ENCODE peak calls at places on chromosomes 16 and 17, in nine cellular contexts. I is HCT116, N is LNCaP clone FGC, M is neural progenitor cell, X is ovary, K is A549, L is body of pancreas, G is GM12864, D is PC-3. S is an unnamed sample.

GRCh38 chr17:28338056-28338768 is 2.7 kb downstream of the TNFAIP1 start:
- DNase-seq in I (no peak), N (no peak), M (no peak), X (no peak), K (no peak), L (no peak), G (no peak), D (peak), S (no peak)

GRCh38 chr17:29929006-29929543 is 953 bp downstream of the SSH2 start:
- DNase-seq in I (no peak), N (no peak), M (peak), X (no peak), K (no peak), L (peak), G (no peak), D (peak), S (peak)

GRCh38 chr16:3456374-3456773 is 12.9 kb downstream of the NAA60 start:
- DNase-seq in I (no peak), N (no peak), M (no peak), X (no peak), K (no peak), L (peak), G (no peak), D (no peak), S (peak)

GRCh38 chr17:7745748-7746470 is 28.4 kb downstream of the DNAH2 start:
- DNase-seq in I (peak), N (no peak), M (no peak), X (peak), K (peak), L (peak), G (no peak), D (peak), S (no peak)

GRCh38 chr17:10058924-10059683 is 139.3 kb downstream of the GAS7 start:
- DNase-seq in I (no peak), N (no peak), M (no peak), X (no peak), K (no peak), L (no peak), G (no peak), D (no peak), S (no peak)

GRCh38 chr16:69187387-69187890 is 475 bp downstream of the SNTB2 start:
- DNase-seq in I (no peak), N (no peak), M (peak), X (peak), K (peak), L (peak), G (no peak), D (peak), S (peak)

GRCh38 chr16:57700801-57701551 is 6.4 kb downstream of the DRC7 start:
- DNase-seq in I (no peak), N (no peak), M (peak), X (no peak), K (no peak), L (no peak), G (no peak), D (no peak), S (peak)

GRCh38 chr17:41910701-41911391 is 7.9 kb downstream of the ACLY start:
- DNase-seq in I (no peak), N (no peak), M (no peak), X (no peak), K (peak), L (peak), G (no peak), D (peak), S (no peak)

GRCh38 chr16:78553268-78554044 is 454.0 kb downstream of the WWOX start:
- DNase-seq in I (no peak), N (no peak), M (no peak), X (no peak), K (no peak), L (no peak), G (no peak), D (no peak), S (no peak)

GRCh38 chr17:8223356-8224063 is 13.1 kb upstream of the AURKB start:
- DNase-seq in I (no peak), N (no peak), M (peak), X (peak), K (peak), L (peak), G (peak), D (peak), S (peak)

GRCh38 chr16:20674684-20675487 is 22.6 kb downstream of the ACSM1 start:
- DNase-seq in I (no peak), N (no peak), M (peak), X (peak), K (no peak), L (peak), G (no peak), D (no peak), S (peak)

GRCh38 chr17:69430488-69430887 is 16.0 kb downstream of the MAP2K6 start:
- DNase-seq in I (no peak), N (no peak), M (no peak), X (no peak), K (no peak), L (no peak), G (no peak), D (no peak), S (peak)

GRCh38 chr17:50165867-50166517 is at the start of gene SGCA:
- DNase-seq in I (no peak), N (no peak), M (no peak), X (no peak), K (no peak), L (no peak), G (no peak), D (no peak), S (no peak)

GRCh38 chr17:50168319-50168718 is 2.5 kb downstream of the SGCA start:
- DNase-seq in I (no peak), N (no peak), M (no peak), X (no peak), K (no peak), L (no peak), G (no peak), D (no peak), S (no peak)

GRCh38 chr17:50169121-50169764 is 3.4 kb downstream of the SGCA start:
- DNase-seq in I (peak), N (no peak), M (peak), X (peak), K (peak), L (peak), G (no peak), D (peak), S (peak)

GRCh38 chr17:50166518-50167181 is 845 bp downstream of the SGCA start:
- DNase-seq in I (no peak), N (no peak), M (no peak), X (no peak), K (no peak), L (no peak), G (no peak), D (no peak), S (no peak)

DNA sequence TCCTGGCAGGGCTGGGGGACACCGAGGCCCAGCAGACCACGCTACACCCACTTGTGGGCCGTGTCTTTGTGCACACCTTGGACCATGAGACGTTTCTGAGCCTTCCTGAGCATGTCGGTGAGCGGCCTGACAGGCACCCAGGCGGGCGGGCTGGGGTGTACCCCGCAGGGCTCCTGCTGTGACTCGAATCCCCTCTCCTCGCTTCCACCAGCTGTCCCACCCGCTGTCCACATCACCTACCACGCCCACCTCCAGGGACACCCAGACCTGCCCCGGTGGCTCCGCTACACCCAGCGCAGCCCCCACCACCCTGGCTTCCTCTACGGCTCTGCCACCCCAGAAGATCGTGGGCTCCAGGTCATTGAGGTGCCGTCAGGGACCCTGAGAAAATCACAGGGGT is 1.6 kb downstream of the SGCA start:
- DNase-seq in I (no peak), N (no peak), M (no peak), X (no peak), K (no peak), L (no peak), G (no peak), D (no peak), S (no peak)
- H3K4me3 ChIP-seq in I (no peak), N (no peak), M (no peak), X (no peak), K (no peak), L (no peak), G (no peak), D (no peak), S (no peak)

DNA sequence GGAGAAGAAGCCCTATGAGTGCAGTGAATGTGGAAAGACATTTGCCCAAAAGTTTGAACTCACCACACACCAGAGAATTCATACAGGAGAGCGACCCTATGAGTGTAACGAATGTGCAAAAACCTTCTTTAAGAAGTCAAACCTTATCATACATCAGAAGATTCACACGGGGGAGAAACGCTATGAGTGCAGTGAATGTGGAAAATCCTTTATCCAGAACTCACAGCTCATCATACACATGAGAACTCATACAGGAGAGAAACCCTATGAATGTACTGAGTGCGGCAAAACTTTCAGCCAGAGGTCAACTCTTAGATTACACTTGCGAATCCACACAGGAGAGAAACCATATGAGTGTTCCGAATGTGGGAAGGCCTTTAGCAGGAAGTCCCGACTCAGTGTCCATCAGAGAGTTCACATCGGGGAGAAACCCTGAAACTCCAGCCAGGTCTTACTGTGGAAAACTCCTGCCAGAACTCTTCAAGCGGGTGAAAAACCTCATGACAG is 21.6 kb downstream of the ZFP1 start:
- DNase-seq in I (no peak), N (no peak), M (no peak), X (no peak), K (no peak), L (no peak), G (no peak), D (no peak), S (no peak)
- TF ChIP-seq CTCF in I (no peak), N (no peak), M (no peak), X (no peak), K (no peak), L (no peak), G (no peak), D (no peak), S (no peak)

DNA sequence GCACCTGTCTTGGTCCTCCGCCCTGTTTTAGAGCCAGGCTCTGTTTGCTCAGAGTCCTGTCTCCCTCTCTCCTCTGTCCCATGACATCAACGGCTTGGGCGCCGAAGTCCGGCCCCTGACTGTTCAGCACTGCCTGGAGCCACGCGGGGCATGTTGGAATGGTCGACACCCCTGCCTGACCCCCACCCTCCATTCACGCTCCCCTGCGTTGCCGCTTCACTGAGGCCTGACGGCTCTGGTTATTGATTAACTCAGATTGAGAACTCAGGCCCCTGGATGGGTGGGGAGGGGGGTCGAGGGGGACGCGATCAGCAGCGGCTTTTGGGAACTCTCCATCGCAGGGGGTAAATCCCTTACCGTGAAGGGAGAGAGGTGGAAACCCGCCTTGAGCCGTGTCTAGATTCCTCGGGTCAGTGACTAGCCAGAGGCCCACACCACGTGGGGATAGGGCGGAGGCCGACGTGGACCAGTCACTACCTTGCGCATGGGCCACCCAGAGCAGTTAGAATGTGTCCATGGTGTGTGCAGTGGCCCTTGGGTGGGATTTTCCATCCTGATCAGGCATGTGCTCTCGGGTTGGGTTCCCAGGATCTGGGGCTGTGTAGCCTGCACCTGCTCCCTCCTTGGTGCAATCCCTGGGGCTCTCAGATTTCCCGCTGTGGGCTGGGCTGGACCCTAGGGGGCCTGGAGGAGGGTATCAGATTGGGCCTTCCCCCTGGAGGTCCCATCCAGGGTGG is 1.0 kb downstream of the SMTNL2 start:
- DNase-seq in I (no peak), N (no peak), M (peak), X (no peak), K (no peak), L (no peak), G (no peak), D (no peak), S (peak)
- H3K4me3 ChIP-seq in I (peak), N (no peak), M (peak), X (peak), K (peak), L (no peak), G (no peak), D (no peak), S (peak)

DNA sequence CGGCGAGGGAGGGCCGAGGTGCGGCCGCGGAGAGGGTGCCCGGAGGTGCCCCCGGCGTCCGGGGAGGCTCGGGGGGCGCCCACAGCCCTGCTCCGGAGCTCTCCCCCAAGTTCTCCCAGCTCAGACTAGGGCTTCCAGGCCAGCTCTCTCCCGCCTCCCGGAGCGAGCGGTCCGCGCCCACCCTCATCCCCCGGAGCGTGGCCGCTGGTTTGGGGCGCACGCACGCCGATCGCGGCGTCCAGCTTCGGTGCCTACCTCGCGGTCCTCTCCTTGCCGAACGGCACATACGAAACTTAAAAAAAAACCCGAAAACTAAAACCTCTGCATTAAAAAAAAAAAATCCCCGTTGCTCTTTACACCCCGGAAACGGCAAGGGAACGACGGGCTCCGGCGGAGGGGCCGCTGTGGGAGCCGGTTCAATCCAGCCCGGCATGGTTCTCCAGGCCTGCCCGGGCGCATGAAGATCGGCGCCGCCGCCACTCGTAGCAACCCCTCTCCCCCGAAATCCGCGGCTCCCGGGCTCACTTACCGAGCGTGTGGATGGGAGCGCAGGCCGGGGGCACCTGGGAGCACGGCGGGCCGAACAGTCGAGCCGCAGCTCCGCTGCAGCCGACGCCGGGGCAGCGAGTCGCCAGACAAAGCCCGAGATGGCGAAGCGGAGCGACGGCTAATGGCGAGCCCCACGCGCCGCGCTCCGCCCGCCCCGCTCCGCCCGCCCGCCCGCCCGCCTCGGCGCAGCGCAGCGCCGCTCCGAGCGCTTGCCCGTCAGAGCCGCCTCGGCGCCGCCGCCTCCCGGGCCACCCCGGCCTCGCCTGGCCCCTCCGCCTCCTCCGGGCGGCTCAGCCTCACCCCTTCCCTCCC is 966 bp upstream of the UBTF start:
- DNase-seq in I (no peak), N (no peak), M (peak), X (peak), K (no peak), L (peak), G (no peak), D (peak), S (peak)
- TF ChIP-seq CTCF in I (no peak), N (no peak), M (no peak), X (no peak), K (peak), L (no peak), G (no peak), D (no peak), S (no peak)

GRCh38 chr17:2023692-2024571 is 1.2 kb downstream of the RTN4RL1 start:
- DNase-seq in I (peak), N (no peak), M (peak), X (peak), K (peak), L (peak), G (no peak), D (peak), S (peak)
- H3K4me3 ChIP-seq in I (peak), N (peak), M (peak), X (peak), K (peak), L (peak), G (no peak), D (peak), S (peak)

DNA sequence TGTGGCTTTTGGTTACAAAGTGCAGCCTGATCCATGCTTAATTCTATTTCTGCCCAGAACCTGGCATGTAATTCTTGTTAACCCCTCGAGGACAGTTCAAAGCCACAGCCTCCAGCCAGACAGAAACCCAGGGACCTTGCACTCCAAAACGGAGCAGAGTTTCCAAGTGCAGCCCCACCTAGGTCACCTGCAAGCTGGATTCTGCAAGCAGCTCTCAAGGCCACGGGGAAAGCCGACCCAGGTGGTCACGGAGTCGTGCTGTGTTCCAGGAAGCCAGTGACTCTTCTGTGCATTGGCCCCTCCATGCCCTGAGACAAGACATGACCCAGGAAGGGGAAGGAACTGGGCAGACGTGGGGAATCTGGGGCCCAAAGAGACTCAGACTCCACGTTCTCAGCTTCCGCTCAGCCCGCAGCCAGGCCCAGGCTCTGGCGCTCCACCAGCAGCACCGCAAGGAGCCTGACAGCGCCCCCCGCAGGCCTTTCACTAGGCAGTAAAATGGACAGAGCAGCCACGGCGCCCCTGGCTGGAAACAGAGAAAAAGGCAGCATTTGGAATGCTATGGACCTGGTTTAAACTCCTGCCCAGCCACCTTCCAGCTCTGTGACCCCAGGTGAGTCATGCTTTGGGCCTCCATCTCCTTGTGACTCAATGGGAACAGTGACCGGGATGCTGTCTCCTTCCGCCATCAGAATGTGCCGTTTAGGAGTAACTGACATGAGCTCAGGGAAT is 27.3 kb upstream of the GSG1L start:
- DNase-seq in I (no peak), N (no peak), M (peak), X (no peak), K (no peak), L (no peak), G (no peak), D (peak), S (no peak)
- TF ChIP-seq CTCF in I (peak), N (no peak), M (peak), X (no peak), K (no peak), L (no peak), G (peak), D (peak), S (peak)